ENCODE peak calls at places on chromosomes 6 and 20, in five cellular contexts. One of them, this sample, is unnamed.

GRCh38 chr20:63320616-63321147 is 27.7 kb downstream of the COL20A1 start:
- DNase-seq in HL-60: no peak
- DNase-seq in tibial artery: peak; percentile 4
- DNase-seq in SK-N-SH: no peak
- DNase-seq in AG10803: no peak
- DNase-seq in this sample: no peak

GRCh38 chr6:134434019-134434949 is 116.4 kb upstream of the SGK1 start:
- DNase-seq in HL-60: no peak
- DNase-seq in tibial artery: no peak
- DNase-seq in SK-N-SH: no peak
- DNase-seq in AG10803: no peak
- DNase-seq in this sample: no peak

GRCh38 chr20:13034115-13034514 is 25.3 kb downstream of the SPTLC3 start:
- DNase-seq in HL-60: no peak
- DNase-seq in tibial artery: no peak
- DNase-seq in SK-N-SH: no peak
- DNase-seq in AG10803: peak; percentile 20
- DNase-seq in this sample: no peak

GRCh38 chr20:14953736-14954135 is 616.3 kb upstream of the FLRT3 start:
- DNase-seq in HL-60: no peak
- DNase-seq in tibial artery: no peak
- DNase-seq in SK-N-SH: no peak
- DNase-seq in AG10803: no peak
- DNase-seq in this sample: no peak

GRCh38 chr6:170280689-170281045 is 10.2 kb downstream of the DLL1 start:
- DNase-seq in HL-60: no peak
- DNase-seq in tibial artery: no peak
- DNase-seq in SK-N-SH: no peak
- DNase-seq in AG10803: no peak
- DNase-seq in this sample: no peak

GRCh38 chr6:113909224-113909856 is 52.2 kb downstream of the MARCKS start:
- DNase-seq in HL-60: peak; percentile 26
- DNase-seq in tibial artery: no peak
- DNase-seq in SK-N-SH: peak; percentile 63
- DNase-seq in AG10803: peak; percentile 83
- DNase-seq in this sample: peak; percentile 79

GRCh38 chr20:19022791-19023448 is 189.5 kb upstream of the SLC24A3 start:
- DNase-seq in HL-60: no peak
- DNase-seq in tibial artery: no peak
- DNase-seq in SK-N-SH: no peak
- DNase-seq in AG10803: no peak
- DNase-seq in this sample: no peak

GRCh38 chr6:99344289-99344688 is 5.2 kb downstream of the FAXC start:
- DNase-seq in HL-60: no peak
- DNase-seq in tibial artery: no peak
- DNase-seq in SK-N-SH: no peak
- DNase-seq in AG10803: peak; percentile 5
- DNase-seq in this sample: peak; percentile 32

GRCh38 chr6:2708456-2708855 is 42.3 kb downstream of the MYLK4 start:
- DNase-seq in HL-60: no peak
- DNase-seq in tibial artery: no peak
- DNase-seq in SK-N-SH: no peak
- DNase-seq in AG10803: no peak
- DNase-seq in this sample: peak; percentile 68

GRCh38 chr20:9903048-9903651 is 64.3 kb upstream of the PAK5 start:
- DNase-seq in HL-60: no peak
- DNase-seq in tibial artery: no peak
- DNase-seq in SK-N-SH: no peak
- DNase-seq in AG10803: no peak
- DNase-seq in this sample: peak; percentile 5

GRCh38 chr20:3698511-3699436 is 13.6 kb downstream of the SIGLEC1 start:
- DNase-seq in HL-60: no peak
- DNase-seq in tibial artery: no peak
- DNase-seq in SK-N-SH: no peak
- DNase-seq in AG10803: no peak
- DNase-seq in this sample: no peak

GRCh38 chr6:106739387-106739786 is 110.0 kb downstream of the QRSL1 start:
- DNase-seq in HL-60: no peak
- DNase-seq in tibial artery: peak; percentile 63
- DNase-seq in SK-N-SH: no peak
- DNase-seq in AG10803: peak; percentile 17
- DNase-seq in this sample: no peak

GRCh38 chr6:72857791-72858190 is 235.9 kb downstream of the KCNQ5 start:
- DNase-seq in HL-60: no peak
- DNase-seq in tibial artery: no peak
- DNase-seq in SK-N-SH: no peak
- DNase-seq in AG10803: peak; percentile 43
- DNase-seq in this sample: no peak

GRCh38 chr6:6003334-6004146 is 3.2 kb downstream of the NRN1 start:
- DNase-seq in HL-60: peak; percentile 78
- DNase-seq in tibial artery: no peak
- DNase-seq in SK-N-SH: peak; percentile 72
- DNase-seq in AG10803: peak; percentile 45
- DNase-seq in this sample: no peak

GRCh38 chr6:160128879-160129516 is 7.4 kb downstream of the SLC22A1 start:
- DNase-seq in HL-60: no peak
- DNase-seq in tibial artery: no peak
- DNase-seq in SK-N-SH: peak; percentile 4
- DNase-seq in AG10803: no peak
- DNase-seq in this sample: no peak

GRCh38 chr6:1865585-1865984 is 255.9 kb downstream of the FOXC1 start:
- DNase-seq in HL-60: no peak
- DNase-seq in tibial artery: no peak
- DNase-seq in SK-N-SH: no peak
- DNase-seq in AG10803: no peak
- DNase-seq in this sample: no peak

DNA sequence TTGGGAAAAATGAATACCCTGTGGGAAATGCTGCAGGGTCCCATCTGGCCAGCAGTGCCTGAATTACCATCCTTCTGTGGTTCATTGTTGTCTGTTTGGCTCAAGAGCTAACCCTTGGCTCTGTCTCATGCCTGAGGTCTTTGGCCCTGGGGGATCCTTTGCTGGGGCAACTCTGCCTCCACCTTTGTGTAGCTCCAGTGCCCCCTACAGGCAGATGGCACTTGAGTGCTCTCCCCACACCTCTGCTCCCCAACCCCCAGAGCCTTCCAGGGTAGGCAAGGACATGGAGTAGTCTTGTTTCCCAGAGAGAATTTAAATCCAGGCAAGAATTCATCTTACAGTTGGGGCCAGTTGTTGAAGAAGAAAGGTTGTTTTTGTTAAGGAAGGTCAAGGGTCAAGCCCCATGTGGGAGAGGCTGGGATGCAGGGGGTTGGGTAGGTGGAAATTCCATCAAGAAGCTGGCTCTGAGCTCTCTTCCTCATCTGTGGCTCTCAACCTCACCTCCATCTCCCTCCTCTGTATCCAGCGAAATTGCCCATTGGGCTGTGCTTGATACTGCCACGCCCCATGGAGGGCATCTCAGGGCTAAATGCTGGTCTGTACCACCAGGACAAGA is 44.2 kb downstream of the ZNF831 start:
- DNase-seq in HL-60: peak; percentile 72
- DNase-seq in tibial artery: no peak
- DNase-seq in SK-N-SH: peak; percentile 50
- DNase-seq in AG10803: peak; percentile 15
- DNase-seq in this sample: peak; percentile 71
- TF ChIP-seq CTCF in HL-60: peak; percentile 54
- TF ChIP-seq CTCF in tibial artery: no peak
- TF ChIP-seq CTCF in SK-N-SH: peak; percentile 37
- TF ChIP-seq CTCF in AG10803: peak; percentile 37
- TF ChIP-seq CTCF in this sample: peak; percentile 33

GRCh38 chr20:36094497-36094896 is 60.0 kb upstream of the EPB41L1 start:
- DNase-seq in HL-60: no peak
- DNase-seq in tibial artery: no peak
- DNase-seq in SK-N-SH: peak; percentile 42
- DNase-seq in AG10803: peak; percentile 29
- DNase-seq in this sample: peak; percentile 81
- H3K4me3 ChIP-seq in HL-60: no peak overlapping the region
- H3K4me3 ChIP-seq in tibial artery: peak overlapping the region; percentile 94
- H3K4me3 ChIP-seq in SK-N-SH: no peak overlapping the region
- H3K4me3 ChIP-seq in AG10803: peak overlapping the region; percentile 26
- H3K4me3 ChIP-seq in this sample: peak overlapping the region; percentile 67

GRCh38 chr20:41183831-41184230 is 46.5 kb downstream of the PLCG1 start:
- DNase-seq in HL-60: no peak
- DNase-seq in tibial artery: no peak
- DNase-seq in SK-N-SH: no peak
- DNase-seq in AG10803: no peak
- DNase-seq in this sample: no peak
- TF ChIP-seq CTCF in HL-60: no peak
- TF ChIP-seq CTCF in tibial artery: no peak
- TF ChIP-seq CTCF in SK-N-SH: no peak
- TF ChIP-seq CTCF in AG10803: no peak
- TF ChIP-seq CTCF in this sample: no peak

GRCh38 chr6:30740993-30741784 is 1.3 kb downstream of the FLOT1 start:
- DNase-seq in HL-60: peak; percentile 38
- DNase-seq in tibial artery: no peak
- DNase-seq in SK-N-SH: no peak
- DNase-seq in AG10803: no peak
- DNase-seq in this sample: no peak
- H3K4me3 ChIP-seq in HL-60: peak overlapping the region; percentile 84
- H3K4me3 ChIP-seq in tibial artery: peak overlapping the region; percentile 94
- H3K4me3 ChIP-seq in SK-N-SH: peak overlapping the region; percentile 76
- H3K4me3 ChIP-seq in AG10803: peak overlapping the region; percentile 78
- H3K4me3 ChIP-seq in this sample: peak overlapping the region; percentile 68

GRCh38 chr20:8547035-8547649 is 415.1 kb downstream of the PLCB1 start:
- DNase-seq in HL-60: no peak
- DNase-seq in tibial artery: no peak
- DNase-seq in SK-N-SH: no peak
- DNase-seq in AG10803: no peak
- DNase-seq in this sample: no peak

GRCh38 chr20:8542115-8542486 is 410.0 kb downstream of the PLCB1 start:
- DNase-seq in HL-60: no peak
- DNase-seq in tibial artery: no peak
- DNase-seq in SK-N-SH: no peak
- DNase-seq in AG10803: no peak
- DNase-seq in this sample: no peak

GRCh38 chr20:8545212-8545611 is 413.1 kb downstream of the PLCB1 start:
- DNase-seq in HL-60: no peak
- DNase-seq in tibial artery: no peak
- DNase-seq in SK-N-SH: no peak
- DNase-seq in AG10803: peak; percentile 64
- DNase-seq in this sample: peak; percentile 33

GRCh38 chr20:8549192-8549591 is 417.1 kb downstream of the PLCB1 start:
- DNase-seq in HL-60: no peak
- DNase-seq in tibial artery: no peak
- DNase-seq in SK-N-SH: no peak
- DNase-seq in AG10803: no peak
- DNase-seq in this sample: no peak

GRCh38 chr20:8547968-8548588 is 416.0 kb downstream of the PLCB1 start:
- DNase-seq in HL-60: no peak
- DNase-seq in tibial artery: no peak
- DNase-seq in SK-N-SH: no peak
- DNase-seq in AG10803: no peak
- DNase-seq in this sample: no peak
- TF ChIP-seq CTCF in HL-60: no peak
- TF ChIP-seq CTCF in tibial artery: no peak
- TF ChIP-seq CTCF in SK-N-SH: no peak
- TF ChIP-seq CTCF in AG10803: no peak
- TF ChIP-seq CTCF in this sample: no peak

GRCh38 chr6:128632131-128632530 is 111.7 kb upstream of the PTPRK start:
- DNase-seq in HL-60: no peak
- DNase-seq in tibial artery: no peak
- DNase-seq in SK-N-SH: no peak
- DNase-seq in AG10803: no peak
- DNase-seq in this sample: peak; percentile 30

GRCh38 chr6:128630213-128630612 is 109.8 kb upstream of the PTPRK start:
- DNase-seq in HL-60: no peak
- DNase-seq in tibial artery: no peak
- DNase-seq in SK-N-SH: no peak
- DNase-seq in AG10803: no peak
- DNase-seq in this sample: no peak

GRCh38 chr6:128638817-128639216 is 118.4 kb upstream of the PTPRK start:
- DNase-seq in HL-60: no peak
- DNase-seq in tibial artery: no peak
- DNase-seq in SK-N-SH: no peak
- DNase-seq in AG10803: peak; percentile 14
- DNase-seq in this sample: no peak

GRCh38 chr6:128631031-128631430 is 110.6 kb upstream of the PTPRK start:
- DNase-seq in HL-60: no peak
- DNase-seq in tibial artery: no peak
- DNase-seq in SK-N-SH: no peak
- DNase-seq in AG10803: no peak
- DNase-seq in this sample: no peak

GRCh38 chr6:128635219-128635618 is 114.8 kb upstream of the PTPRK start:
- DNase-seq in HL-60: no peak
- DNase-seq in tibial artery: no peak
- DNase-seq in SK-N-SH: no peak
- DNase-seq in AG10803: no peak
- DNase-seq in this sample: no peak
- H3K4me3 ChIP-seq in HL-60: no peak overlapping the region
- H3K4me3 ChIP-seq in tibial artery: no peak overlapping the region
- H3K4me3 ChIP-seq in SK-N-SH: no peak overlapping the region
- H3K4me3 ChIP-seq in AG10803: no peak overlapping the region
- H3K4me3 ChIP-seq in this sample: no peak overlapping the region

GRCh38 chr6:149769676-149770075 is 20.1 kb downstream of the PCMT1 start:
- DNase-seq in HL-60: no peak
- DNase-seq in tibial artery: no peak
- DNase-seq in SK-N-SH: no peak
- DNase-seq in AG10803: no peak
- DNase-seq in this sample: no peak
- TF ChIP-seq CTCF in HL-60: no peak
- TF ChIP-seq CTCF in tibial artery: no peak
- TF ChIP-seq CTCF in SK-N-SH: no peak
- TF ChIP-seq CTCF in AG10803: no peak
- TF ChIP-seq CTCF in this sample: no peak

GRCh38 chr20:50814438-50815161 is 19.7 kb downstream of the BCAS4 start:
- DNase-seq in HL-60: no peak
- DNase-seq in tibial artery: no peak
- DNase-seq in SK-N-SH: no peak
- DNase-seq in AG10803: no peak
- DNase-seq in this sample: no peak

GRCh38 chr20:50815162-50815989 is 20.5 kb downstream of the BCAS4 start:
- DNase-seq in HL-60: no peak
- DNase-seq in tibial artery: peak; percentile 39
- DNase-seq in SK-N-SH: no peak
- DNase-seq in AG10803: peak; percentile 48
- DNase-seq in this sample: no peak

GRCh38 chr20:50819344-50819743 is 24.5 kb downstream of the BCAS4 start:
- DNase-seq in HL-60: no peak
- DNase-seq in tibial artery: no peak
- DNase-seq in SK-N-SH: no peak
- DNase-seq in AG10803: no peak
- DNase-seq in this sample: no peak

GRCh38 chr20:50820515-50821256 is 25.8 kb downstream of the BCAS4 start:
- DNase-seq in HL-60: no peak
- DNase-seq in tibial artery: no peak
- DNase-seq in SK-N-SH: no peak
- DNase-seq in AG10803: no peak
- DNase-seq in this sample: no peak

GRCh38 chr20:50817776-50818172 is 22.9 kb downstream of the BCAS4 start:
- DNase-seq in HL-60: no peak
- DNase-seq in tibial artery: no peak
- DNase-seq in SK-N-SH: no peak
- DNase-seq in AG10803: no peak
- DNase-seq in this sample: no peak
- H3K4me3 ChIP-seq in HL-60: no peak overlapping the region
- H3K4me3 ChIP-seq in tibial artery: no peak overlapping the region
- H3K4me3 ChIP-seq in SK-N-SH: no peak overlapping the region
- H3K4me3 ChIP-seq in AG10803: no peak overlapping the region
- H3K4me3 ChIP-seq in this sample: no peak overlapping the region

This sample was measured in cardiac muscle cell.